ENCODE peak calls at places on chromosomes 1 and 21, in six cellular contexts. Q is breast epithelium, P is body of pancreas, J is ovary, H is heart left ventricle, S is IMR-90. V is an unnamed sample.

GRCh38 chr21:36436829-36437744 is 42.8 kb downstream of the CLDN14 start:
- DNase-seq in Q (no peak), P (no peak), J (no peak), H (no peak), S (no peak), V (no peak)

GRCh38 chr1:164599272-164599671 is 40.3 kb downstream of the PBX1 start:
- DNase-seq in Q (no peak), P (no peak), J (no peak), H (no peak), S (no peak), V (no peak)

GRCh38 chr1:216902669-216903388 is 179.6 kb upstream of the ESRRG start:
- DNase-seq in Q (no peak), P (peak; percentile 34), J (no peak), H (no peak), S (peak; percentile 59), V (no peak)

GRCh38 chr1:241627453-241628329 is 12.5 kb downstream of the CHML start:
- DNase-seq in Q (no peak), P (peak; percentile 66), J (no peak), H (no peak), S (peak; percentile 86), V (peak; percentile 65)

GRCh38 chr1:198848649-198849048 is 209.8 kb downstream of the PTPRC start:
- DNase-seq in Q (no peak), P (no peak), J (no peak), H (no peak), S (no peak), V (no peak)

GRCh38 chr1:56099766-56100165 is 479.6 kb downstream of the PLPP3 start:
- DNase-seq in Q (no peak), P (no peak), J (no peak), H (no peak), S (peak; percentile 22), V (no peak)

GRCh38 chr1:19251305-19252196 is at the start of the genes EMC1 and MRTO4:
- DNase-seq in Q (peak; percentile 80), P (peak; percentile 79), J (peak; percentile 90), H (peak; percentile 85), S (peak; percentile 73), V (peak; percentile 94)

GRCh38 chr1:32666866-32667566 is 16.0 kb downstream of the RBBP4 start:
- DNase-seq in Q (no peak), P (no peak), J (no peak), H (no peak), S (no peak), V (no peak)

GRCh38 chr1:91585982-91586381 is 85.3 kb downstream of the CDC7 start:
- DNase-seq in Q (no peak), P (peak; percentile 20), J (no peak), H (no peak), S (no peak), V (no peak)

GRCh38 chr1:160862151-160863061 is at the start of gene CD244:
- DNase-seq in Q (no peak), P (peak; percentile 57), J (no peak), H (peak; percentile 34), S (no peak), V (peak; percentile 78)

GRCh38 chr1:213779228-213779627 is 208.5 kb upstream of the PROX1 start:
- DNase-seq in Q (no peak), P (no peak), J (no peak), H (no peak), S (no peak), V (no peak)

GRCh38 chr1:115426271-115426771 is 88.3 kb upstream of the NGF start:
- DNase-seq in Q (no peak), P (peak; percentile 60), J (peak; percentile 30), H (peak; percentile 79), S (peak; percentile 91), V (no peak)

GRCh38 chr1:30688920-30689794 is 34.2 kb downstream of the MATN1 start:
- DNase-seq in Q (peak; percentile 19), P (no peak), J (no peak), H (no peak), S (no peak), V (no peak)

GRCh38 chr1:5575396-5576110 is 416.7 kb downstream of the NPHP4 start:
- DNase-seq in Q (no peak), P (no peak), J (no peak), H (no peak), S (no peak), V (no peak)

GRCh38 chr1:5578690-5579089 is 413.5 kb downstream of the NPHP4 start:
- DNase-seq in Q (no peak), P (no peak), J (no peak), H (no peak), S (no peak), V (no peak)

GRCh38 chr1:5574641-5575040 is 417.6 kb downstream of the NPHP4 start:
- DNase-seq in Q (no peak), P (no peak), J (no peak), H (no peak), S (no peak), V (no peak)

GRCh38 chr1:5577255-5578040 is 414.8 kb downstream of the NPHP4 start:
- DNase-seq in Q (no peak), P (no peak), J (no peak), H (no peak), S (no peak), V (no peak)

GRCh38 chr1:5576111-5577065 is 415.8 kb downstream of the NPHP4 start:
- DNase-seq in Q (no peak), P (no peak), J (no peak), H (no peak), S (no peak), V (no peak)
- TF ChIP-seq POLR2A in Q (no peak), P (no peak), J (no peak), H (no peak), S (no peak), V (no peak)

DNA sequence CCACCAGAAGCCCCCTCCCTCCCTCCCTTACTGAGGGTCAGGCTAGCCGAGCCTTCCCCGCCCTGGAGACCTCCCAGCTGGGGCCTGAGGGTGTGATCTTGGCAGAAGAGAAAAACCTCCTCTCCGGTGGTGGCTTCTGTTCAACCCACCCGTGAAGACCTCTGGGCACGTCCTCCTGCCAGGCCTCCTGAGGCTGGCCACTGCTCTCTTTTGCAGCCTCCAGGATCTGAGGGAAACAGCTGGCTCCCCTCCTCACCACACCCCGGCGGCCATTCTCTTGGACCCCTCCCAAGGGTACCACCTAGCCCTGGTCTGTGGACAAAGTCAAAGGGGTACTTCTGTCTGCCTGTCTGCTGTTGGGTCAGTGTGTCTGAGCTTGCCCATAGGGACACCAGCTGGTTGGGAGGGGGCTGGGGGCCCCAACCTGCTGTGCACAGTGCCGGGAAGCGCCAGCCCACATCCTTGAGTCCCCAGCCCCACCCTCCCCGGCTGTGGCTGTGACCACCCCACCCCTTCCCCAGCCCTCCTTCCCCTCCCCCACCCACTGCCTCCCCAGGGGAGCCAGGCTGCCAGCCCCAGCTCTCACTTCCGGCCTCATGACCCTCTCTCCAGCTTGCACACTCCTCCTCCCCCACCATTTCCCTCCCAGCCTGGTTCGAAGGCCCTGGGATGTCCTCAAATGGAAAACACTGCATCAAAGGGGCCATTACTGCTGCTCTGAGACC is 48.1 kb downstream of the AHDC1 start:
- DNase-seq in Q (no peak), P (no peak), J (peak; percentile 76), H (peak; percentile 79), S (no peak), V (no peak)
- H3K4me3 ChIP-seq in Q (peak overlapping the region; percentile 16), P (no peak overlapping the region), J (no peak overlapping the region), H (no peak overlapping the region), S (no peak overlapping the region), V (no peak overlapping the region)

GRCh38 chr1:162765788-162766187 is 24.7 kb upstream of the HSD17B7 start:
- DNase-seq in Q (no peak), P (no peak), J (no peak), H (no peak), S (no peak), V (no peak)
- H3K4me1 ChIP-seq in Q (no peaks in the 10 kb centered on the region), P (no peaks in the 10 kb centered on the region), J (no peaks in the 10 kb centered on the region), H (no peaks in the 10 kb centered on the region), S (no peaks in the 10 kb centered on the region), V (no peaks in the 10 kb centered on the region)

GRCh38 chr1:47709302-47710074 is 271.6 kb downstream of the FOXD2 start:
- DNase-seq in Q (no peak), P (no peak), J (no peak), H (no peak), S (no peak), V (no peak)
- TF ChIP-seq POLR2A in Q (no peak), P (no peak), J (no peak), H (no peak), S (no peak), V (no peak)

GRCh38 chr21:45417256-45417950 is 12.4 kb downstream of the COL18A1 start:
- DNase-seq in Q (no peak), P (no peak), J (peak; percentile 31), H (peak; percentile 17), S (no peak), V (no peak)
- H3K4me3 ChIP-seq in Q (peak overlapping the region; percentile 15), P (no peak overlapping the region), J (no peak overlapping the region), H (no peak overlapping the region), S (no peak overlapping the region), V (no peak overlapping the region)

GRCh38 chr1:227161470-227161869 is 156.8 kb downstream of the CDC42BPA start:
- DNase-seq in Q (no peak), P (no peak), J (no peak), H (no peak), S (no peak), V (no peak)
- H3K4me1 ChIP-seq in Q (no peaks in the 10 kb centered on the region), P (no peaks in the 10 kb centered on the region), J (no peaks in the 10 kb centered on the region), H (no peaks in the 10 kb centered on the region), S (no peaks in the 10 kb centered on the region), V (no peaks in the 10 kb centered on the region)

GRCh38 chr1:182149411-182149965 is 88.0 kb upstream of the ZNF648 start:
- DNase-seq in Q (no peak), P (peak; percentile 80), J (no peak), H (peak; percentile 50), S (peak; percentile 73), V (no peak)
- TF ChIP-seq POLR2A in Q (no peak), P (no peak), J (no peak), H (no peak), S (no peak), V (no peak)